ENCODE peak calls at places on chromosomes 5 and 9, in ten cellular contexts. Q is neural progenitor cell, O is hepatocyte, S is GM23248, K is fibroblast of lung, L is MM.1S, B is PC-3, F is PC-9, W is K562, T is GM23338. D is an unnamed sample.

GRCh38 chr5:100560860-100561259 is 25.7 kb downstream of the FAM174A start:
- DNase-seq in L (no peak), T (no peak), O (no peak), B (peak; percentile 19), K (no peak), W (no peak), S (no peak), Q (no peak), F (no peak), D (no peak)

GRCh38 chr5:18882162-18882561 is 1105.8 kb downstream of the CDH18 start:
- DNase-seq in W (no peak), F (no peak), S (no peak), T (no peak), K (no peak), Q (no peak), O (no peak), B (peak; percentile 90), L (no peak), D (no peak)

GRCh38 chr5:68643064-68643463 is 427.5 kb downstream of the PIK3R1 start:
- DNase-seq in T (no peak), W (no peak), B (no peak), S (no peak), F (no peak), K (no peak), Q (no peak), O (no peak), L (no peak), D (no peak)

GRCh38 chr5:90865194-90865593 is 306.6 kb downstream of the ADGRV1 start:
- DNase-seq in L (no peak), W (no peak), K (no peak), Q (no peak), O (no peak), T (no peak), S (no peak), F (no peak), B (no peak), D (no peak)

GRCh38 chr9:124854161-124854560 is 901 bp downstream of the WDR38 start:
- DNase-seq in B (no peak), S (no peak), T (no peak), Q (no peak), O (no peak), L (no peak), K (no peak), W (no peak), F (no peak), D (no peak)

GRCh38 chr9:129489838-129490582 is 130.9 kb downstream of the C9orf50 start:
- DNase-seq in Q (no peak), O (no peak), F (no peak), B (no peak), S (peak; percentile 55), W (peak; percentile 42), T (no peak), K (no peak), L (no peak), D (peak; percentile 24)

GRCh38 chr5:111998871-111999270 is 241.9 kb upstream of the NREP start:
- DNase-seq in T (no peak), O (no peak), F (no peak), S (no peak), W (no peak), L (no peak), K (no peak), B (no peak), Q (no peak), D (no peak)

GRCh38 chr9:134571946-134572914 is 69.4 kb upstream of the COL5A1 start:
- DNase-seq in K (no peak), F (no peak), L (no peak), O (no peak), Q (no peak), T (no peak), W (no peak), S (no peak), B (no peak), D (peak; percentile 9)

GRCh38 chr9:114287001-114287762 is 35.7 kb upstream of the ORM1 start:
- DNase-seq in Q (no peak), S (no peak), K (no peak), W (no peak), F (no peak), O (no peak), B (no peak), T (no peak), L (no peak), D (no peak)

GRCh38 chr5:168756517-168757391 is 177.6 kb upstream of the PANK3 start:
- DNase-seq in K (no peak), Q (no peak), B (no peak), T (peak; percentile 19), S (no peak), L (no peak), W (no peak), F (no peak), O (no peak), D (peak; percentile 18)

GRCh38 chr5:116507941-116508655 is 66.5 kb downstream of the SEMA6A start:
- DNase-seq in F (no peak), O (no peak), B (no peak), Q (no peak), S (peak; percentile 45), L (no peak), T (no peak), W (no peak), K (no peak), D (no peak)

GRCh38 chr9:93210324-93210973 is 26.5 kb downstream of the WNK2 start:
- DNase-seq in F (no peak), O (peak; percentile 44), W (no peak), T (no peak), K (no peak), Q (no peak), B (no peak), L (no peak), S (no peak), D (no peak)

GRCh38 chr5:6632324-6632930 is 417 bp downstream of the NSUN2 start:
- DNase-seq in S (peak; percentile 76), O (no peak), T (peak; percentile 59), B (peak; percentile 55), K (peak; percentile 13), W (no peak), Q (no peak), F (no peak), L (no peak), D (no peak)

GRCh38 chr5:134175874-134176522 is 752 bp downstream of the SKP1 start:
- DNase-seq in K (peak; percentile 25), F (no peak), S (peak; percentile 71), W (no peak), B (no peak), Q (no peak), L (peak; percentile 22), O (no peak), T (peak; percentile 42), D (no peak)
- H2AFZ ChIP-seq in K (no peak overlapping the region), F (peak overlapping the region; percentile 79), S (peak overlapping the region; percentile 73), W (no peak overlapping the region), B (no peak overlapping the region), Q (no peak overlapping the region), L (peak overlapping the region; percentile 90), O (peak overlapping the region; percentile 82), T (peak overlapping the region; percentile 93), D (peak overlapping the region; percentile 95)

GRCh38 chr5:3596261-3596825 is 711 bp downstream of the IRX1 start:
- DNase-seq in Q (peak; percentile 68), T (peak; percentile 61), F (no peak), L (no peak), O (peak; percentile 22), S (peak; percentile 78), B (no peak), K (no peak), W (no peak), D (no peak)

GRCh38 chr5:3593771-3594513 is 1.7 kb upstream of the IRX1 start:
- DNase-seq in S (peak; percentile 89), O (no peak), W (no peak), L (no peak), B (no peak), K (no peak), F (no peak), Q (peak; percentile 32), T (peak; percentile 64), D (no peak)

GRCh38 chr5:3592298-3592697 is 3.3 kb upstream of the IRX1 start:
- DNase-seq in O (no peak), S (no peak), F (no peak), K (no peak), W (no peak), B (no peak), L (no peak), Q (peak; percentile 80), T (peak; percentile 81), D (no peak)

GRCh38 chr5:3595102-3595961 is at the start of gene IRX1:
- DNase-seq in F (no peak), Q (peak; percentile 88), S (peak; percentile 91), T (peak; percentile 81), W (no peak), O (peak; percentile 41), K (no peak), B (no peak), L (no peak), D (no peak)

GRCh38 chr5:3594514-3595101 is 1.0 kb upstream of the IRX1 start:
- DNase-seq in L (no peak), K (no peak), F (no peak), O (peak; percentile 51), Q (peak; percentile 79), B (no peak), S (peak; percentile 78), W (no peak), T (peak; percentile 77), D (no peak)
- TF ChIP-seq EZH2 in L (no peak), K (no peak), F (no peak), O (peak; percentile 86), Q (peak; percentile 93), B (no peak), S (no peak), W (no peak), T (peak; percentile 26), D (no peak)

DNA sequence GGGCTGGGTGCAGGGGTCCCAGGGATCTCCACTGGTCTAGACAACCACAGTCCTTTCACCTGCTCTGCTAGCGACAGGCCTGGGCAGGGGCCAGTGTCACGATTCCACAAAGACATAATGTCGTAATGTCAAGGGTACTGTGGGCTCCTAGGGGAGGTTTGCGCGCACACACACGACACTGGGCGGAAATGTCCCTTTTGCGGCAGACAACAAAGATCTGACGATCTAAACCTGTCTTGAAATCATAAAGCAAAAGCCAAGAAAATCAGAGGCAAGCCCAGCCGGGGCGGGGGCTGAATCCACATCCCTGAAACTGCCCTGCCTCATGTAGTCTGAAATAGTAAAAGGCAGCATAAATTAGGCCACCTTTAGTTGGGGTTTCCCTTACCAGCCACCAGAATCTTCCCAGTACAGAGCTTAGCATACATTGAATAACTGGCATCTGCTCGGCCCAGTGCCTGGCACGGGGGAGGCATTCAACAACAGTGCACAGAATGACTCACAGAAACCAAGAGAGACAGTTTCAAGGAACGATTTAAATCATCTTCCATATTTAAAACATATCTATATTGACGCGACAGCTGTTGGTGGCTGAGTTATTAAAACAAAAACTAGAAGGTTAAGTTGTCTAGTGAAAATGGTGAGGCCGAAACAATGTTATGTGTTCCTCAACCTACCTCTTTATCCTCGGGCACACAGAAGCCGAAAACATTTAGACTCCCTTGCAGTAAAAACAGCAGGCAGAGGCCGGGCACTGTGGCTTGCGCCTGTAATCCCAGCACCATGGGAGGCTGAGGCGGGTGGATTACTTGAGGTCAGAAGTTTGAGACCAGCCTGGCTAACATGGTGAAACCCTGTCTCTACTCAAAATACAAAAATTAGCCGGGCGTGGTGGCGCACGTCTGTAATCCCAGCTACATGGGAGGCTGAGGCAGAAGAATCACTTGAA is 151.0 kb downstream of the MYO10 start:
- DNase-seq in B (no peak), O (no peak), K (no peak), L (no peak), T (no peak), F (no peak), W (no peak), Q (no peak), S (peak; percentile 32), D (no peak)
- H2AFZ ChIP-seq in B (no peak overlapping the region), O (no peak overlapping the region), K (no peak overlapping the region), L (no peak overlapping the region), T (no peak overlapping the region), F (no peak overlapping the region), W (no peak overlapping the region), Q (no peak overlapping the region), S (no peak overlapping the region), D (no peak overlapping the region)

GRCh38 chr5:56077796-56078233 is 83.1 kb upstream of the IL6ST start:
- DNase-seq in K (no peak), S (no peak), T (no peak), W (no peak), F (no peak), Q (no peak), L (no peak), O (no peak), B (no peak), D (no peak)
- TF ChIP-seq EZH2 in K (no peak), S (no peak), T (no peak), W (no peak), F (no peak), Q (no peak), L (no peak), O (no peak), B (no peak), D (no peak)

D was measured in DND-41.